ENCODE peak calls at places on chromosomes 11 and 22, in ten cellular contexts. M is dorsolateral prefrontal cortex, L is GM10248, Q is epithelial cell of esophagus, R is spleen, T is endothelial cell, J is cardiac muscle cell, D is fibroblast of villous mesenchyme, B is adrenal gland, U is lung. K is an unnamed sample.

GRCh38 chr11:131886201-131886600 is 515.8 kb downstream of the NTM start:
- DNase-seq in M (no peak), L (no peak), Q (peak), R (no peak), T (no peak), J (no peak), D (no peak), B (no peak), U (no peak), K (no peak)

GRCh38 chr22:30310881-30311771 is 15.6 kb downstream of the TBC1D10A start:
- DNase-seq in M (no peak), L (no peak), Q (no peak), R (no peak), T (no peak), J (peak), D (peak), B (peak), U (peak), K (peak)

GRCh38 chr11:32431657-32432056 is 3.7 kb downstream of the WT1 start:
- DNase-seq in M (no peak), L (no peak), Q (no peak), R (no peak), T (no peak), J (no peak), D (no peak), B (no peak), U (no peak), K (no peak)

GRCh38 chr22:33105501-33105911 is 47.3 kb upstream of the SYN3 start:
- DNase-seq in M (peak), L (no peak), Q (peak), R (no peak), T (no peak), J (no peak), D (peak), B (no peak), U (no peak), K (no peak)

GRCh38 chr11:44301856-44302231 is 8.1 kb downstream of the ALX4 start:
- DNase-seq in M (no peak), L (no peak), Q (no peak), R (no peak), T (no peak), J (no peak), D (no peak), B (no peak), U (no peak), K (no peak)

GRCh38 chr11:33735426-33736147 is 636 bp downstream of the CD59 start:
- DNase-seq in M (peak), L (peak), Q (peak), R (peak), T (no peak), J (peak), D (peak), B (peak), U (peak), K (peak)

GRCh38 chr22:47131611-47132427 is 369.4 kb downstream of the TBC1D22A start:
- DNase-seq in M (no peak), L (no peak), Q (no peak), R (no peak), T (no peak), J (no peak), D (no peak), B (no peak), U (no peak), K (peak)

GRCh38 chr22:21815958-21816357 is 51.5 kb downstream of the MAPK1 start:
- DNase-seq in M (no peak), L (no peak), Q (no peak), R (no peak), T (no peak), J (no peak), D (no peak), B (no peak), U (no peak), K (no peak)

GRCh38 chr11:92332986-92333385 is 108.4 kb downstream of the FAT3 start:
- DNase-seq in M (no peak), L (no peak), Q (peak), R (no peak), T (no peak), J (no peak), D (peak), B (no peak), U (no peak), K (no peak)

GRCh38 chr11:27081056-27081455 is 40.4 kb downstream of the BBOX1 start:
- DNase-seq in M (no peak), L (no peak), Q (peak), R (no peak), T (no peak), J (no peak), D (no peak), B (no peak), U (no peak), K (no peak)

GRCh38 chr11:61792310-61793083 is at the start of the genes FEN1 and TMEM258:
- DNase-seq in M (peak), L (peak), Q (peak), R (peak), T (peak), J (peak), D (peak), B (peak), U (peak), K (peak)

GRCh38 chr11:61794579-61794978 is 1.9 kb downstream of the FEN1 start:
- DNase-seq in M (no peak), L (no peak), Q (no peak), R (no peak), T (no peak), J (no peak), D (no peak), B (no peak), U (no peak), K (no peak)

GRCh38 chr11:61793829-61794204 is 1.1 kb downstream of the FEN1 start:
- DNase-seq in M (no peak), L (no peak), Q (no peak), R (peak), T (no peak), J (no peak), D (no peak), B (no peak), U (no peak), K (no peak)

GRCh38 chr11:61793084-61793828 is 545 bp downstream of the FEN1 start:
- DNase-seq in M (no peak), L (no peak), Q (peak), R (peak), T (no peak), J (no peak), D (peak), B (no peak), U (no peak), K (no peak)

DNA sequence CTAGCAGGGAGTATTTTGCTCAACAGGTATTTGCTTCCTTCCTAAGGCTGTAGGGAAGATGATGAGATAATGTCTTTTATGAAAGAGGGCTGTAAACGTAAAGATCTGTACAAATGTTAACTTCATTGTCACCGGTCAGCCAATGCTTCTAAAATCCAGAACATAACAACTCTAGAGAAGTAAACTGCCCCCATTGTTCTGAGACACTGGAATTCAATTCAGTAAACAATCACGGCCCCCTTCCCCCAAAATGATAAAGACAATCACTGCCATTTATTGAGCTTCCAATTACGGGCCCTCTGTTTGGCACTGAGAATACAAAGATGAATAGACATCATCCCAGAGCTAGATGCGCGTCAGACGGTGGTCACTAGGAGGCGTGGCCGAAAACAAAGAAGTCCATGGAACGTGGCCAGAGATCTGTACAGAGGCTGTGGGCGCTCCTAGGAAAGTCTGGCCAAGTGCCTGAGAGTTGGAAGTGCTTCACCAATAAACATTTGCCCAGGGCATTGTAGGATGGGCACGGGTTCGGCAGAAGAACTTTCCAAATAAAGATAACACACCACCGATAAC is 576 bp downstream of the TMEM258 start:
- DNase-seq in M (peak), L (no peak), Q (peak), R (no peak), T (peak), J (peak), D (peak), B (peak), U (peak), K (peak)
- TF ChIP-seq CTCF in M (peak), L (peak), Q (no peak), R (no peak), T (peak), J (no peak), D (peak), B (no peak), U (no peak), K (no peak)

GRCh38 chr11:12089473-12089872 is 20.9 kb upstream of the MICAL2 start:
- DNase-seq in M (no peak), L (no peak), Q (peak), R (no peak), T (no peak), J (no peak), D (no peak), B (no peak), U (no peak), K (no peak)

GRCh38 chr11:12090061-12090572 is 20.3 kb upstream of the MICAL2 start:
- DNase-seq in M (no peak), L (no peak), Q (peak), R (no peak), T (no peak), J (no peak), D (peak), B (no peak), U (peak), K (no peak)

GRCh38 chr11:12090761-12091261 is 19.6 kb upstream of the MICAL2 start:
- DNase-seq in M (no peak), L (no peak), Q (peak), R (no peak), T (no peak), J (no peak), D (no peak), B (no peak), U (peak), K (no peak)

GRCh38 chr11:12092714-12093113 is 17.7 kb upstream of the MICAL2 start:
- DNase-seq in M (peak), L (no peak), Q (no peak), R (no peak), T (no peak), J (no peak), D (no peak), B (no peak), U (no peak), K (no peak)

GRCh38 chr11:12091957-12092558 is 18.3 kb upstream of the MICAL2 start:
- DNase-seq in M (no peak), L (no peak), Q (no peak), R (no peak), T (no peak), J (no peak), D (peak), B (no peak), U (no peak), K (no peak)
- TF ChIP-seq CTCF in M (no peak), L (no peak), Q (no peak), R (no peak), T (no peak), J (no peak), D (peak), B (no peak), U (no peak), K (no peak)

GRCh38 chr11:127191689-127192088 is 191.1 kb upstream of the KIRREL3 start:
- DNase-seq in M (no peak), L (no peak), Q (no peak), R (no peak), T (no peak), J (no peak), D (no peak), B (no peak), U (no peak), K (no peak)

GRCh38 chr11:127199306-127199801 is 198.8 kb upstream of the KIRREL3 start:
- DNase-seq in M (no peak), L (no peak), Q (peak), R (no peak), T (no peak), J (no peak), D (no peak), B (no peak), U (no peak), K (no peak)

GRCh38 chr11:127195791-127196190 is 195.2 kb upstream of the KIRREL3 start:
- DNase-seq in M (no peak), L (no peak), Q (no peak), R (no peak), T (no peak), J (no peak), D (no peak), B (no peak), U (no peak), K (no peak)

GRCh38 chr11:127193916-127194315 is 193.3 kb upstream of the KIRREL3 start:
- DNase-seq in M (no peak), L (no peak), Q (no peak), R (no peak), T (no peak), J (no peak), D (no peak), B (no peak), U (no peak), K (no peak)
- TF ChIP-seq CTCF in M (no peak), L (no peak), Q (no peak), R (no peak), T (no peak), J (no peak), D (no peak), B (no peak), U (no peak), K (no peak)

GRCh38 chr11:105861225-105861624 is 160.8 kb downstream of the MSANTD4 start:
- DNase-seq in M (no peak), L (no peak), Q (peak), R (no peak), T (no peak), J (peak), D (no peak), B (no peak), U (no peak), K (no peak)
- TF ChIP-seq CTCF in M (peak), L (peak), Q (peak), R (no peak), T (no peak), J (peak), D (peak), B (no peak), U (no peak), K (no peak)

GRCh38 chr11:473415-473814 is 23.3 kb downstream of the PTDSS2 start:
- DNase-seq in M (no peak), L (no peak), Q (no peak), R (no peak), T (no peak), J (no peak), D (no peak), B (no peak), U (no peak), K (no peak)
- TF ChIP-seq CTCF in M (no peak), L (no peak), Q (no peak), R (no peak), T (no peak), J (no peak), D (no peak), B (no peak), U (no peak), K (no peak)

DNA sequence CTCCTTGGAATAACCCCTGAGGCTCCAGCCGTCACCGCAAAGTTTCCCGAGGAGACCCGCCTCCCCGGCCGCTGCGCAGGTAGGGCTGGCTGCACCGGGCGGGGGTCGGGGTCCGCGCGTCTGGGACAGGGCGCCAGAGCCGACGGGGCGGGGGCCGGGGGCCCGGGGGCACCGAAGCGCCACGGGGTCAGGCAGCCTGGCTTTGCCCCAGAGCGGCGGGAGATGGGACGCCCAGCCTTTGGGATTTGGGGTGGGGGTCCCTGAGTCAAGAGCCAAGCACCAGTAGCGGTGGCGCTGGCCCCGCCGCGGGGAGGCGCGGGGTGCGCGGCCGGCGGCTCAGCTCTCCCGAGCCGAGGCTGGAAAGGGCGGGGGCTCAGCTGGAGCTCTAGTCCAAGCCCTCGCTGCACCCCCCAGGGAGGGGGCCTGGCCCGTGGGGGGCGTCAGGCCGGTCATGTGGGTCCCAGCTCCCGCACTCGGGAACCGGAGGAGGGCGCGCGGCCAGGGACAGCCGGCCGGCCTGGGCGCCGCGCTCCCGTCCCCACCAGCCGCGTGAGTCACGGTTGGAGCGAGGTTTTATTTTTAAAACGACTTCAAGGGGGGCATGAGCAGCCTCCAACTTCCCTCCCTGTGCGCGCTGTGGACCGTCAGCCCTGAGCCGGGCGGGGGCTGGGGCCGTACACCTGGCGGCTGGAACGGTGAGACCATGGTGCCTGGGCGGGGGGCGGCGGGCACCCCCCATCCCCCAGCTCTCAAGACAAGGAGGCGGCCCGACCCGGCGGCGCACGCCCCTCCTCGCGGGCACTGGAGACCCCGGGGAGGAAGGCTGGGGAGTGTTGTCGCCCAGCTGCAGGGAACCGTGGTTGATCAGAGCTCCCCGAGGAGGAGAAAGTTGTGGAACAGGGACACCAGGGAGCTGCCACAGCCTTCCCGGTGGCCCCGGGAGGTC is 623 bp downstream of the FLRT1 start:
- DNase-seq in M (peak), L (no peak), Q (peak), R (no peak), T (no peak), J (peak), D (peak), B (no peak), U (no peak), K (no peak)
- TF ChIP-seq CTCF in M (peak), L (no peak), Q (no peak), R (no peak), T (no peak), J (peak), D (no peak), B (no peak), U (no peak), K (no peak)

DNA sequence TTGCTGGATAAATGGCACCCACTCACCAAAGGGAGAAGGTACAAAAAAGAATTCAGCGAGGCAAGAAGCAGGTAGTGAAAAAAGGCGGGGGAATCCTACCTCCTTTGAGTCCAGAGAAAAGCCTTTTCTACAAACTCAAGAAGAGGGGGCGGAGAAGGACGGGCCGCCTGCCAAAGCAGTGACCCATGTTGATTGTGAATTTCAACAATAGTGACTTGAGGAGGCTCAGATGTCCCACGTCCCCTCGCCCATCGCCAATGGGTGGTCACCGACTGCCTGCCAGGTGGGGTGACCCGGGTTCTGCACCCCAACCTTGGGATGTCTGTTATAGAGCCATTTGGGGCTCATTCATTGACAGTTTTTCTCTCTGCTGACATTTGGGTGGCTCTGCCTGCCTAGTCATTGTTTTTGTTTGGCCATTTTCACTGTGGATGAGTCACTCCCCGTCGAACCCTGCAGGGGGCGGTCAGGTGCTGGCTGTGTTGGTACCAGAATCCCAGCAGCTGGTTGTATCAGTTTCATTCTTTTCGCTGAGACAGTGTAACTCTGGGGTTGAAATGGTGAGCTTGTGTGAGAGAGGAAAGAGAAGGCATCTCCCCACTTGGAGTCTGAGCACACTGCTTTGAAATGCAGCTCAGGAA is 163.4 kb upstream of the NCAM1 start:
- DNase-seq in M (peak), L (no peak), Q (peak), R (no peak), T (peak), J (no peak), D (peak), B (peak), U (no peak), K (no peak)
- TF ChIP-seq CTCF in M (peak), L (peak), Q (no peak), R (peak), T (peak), J (peak), D (peak), B (peak), U (peak), K (no peak)

DNA sequence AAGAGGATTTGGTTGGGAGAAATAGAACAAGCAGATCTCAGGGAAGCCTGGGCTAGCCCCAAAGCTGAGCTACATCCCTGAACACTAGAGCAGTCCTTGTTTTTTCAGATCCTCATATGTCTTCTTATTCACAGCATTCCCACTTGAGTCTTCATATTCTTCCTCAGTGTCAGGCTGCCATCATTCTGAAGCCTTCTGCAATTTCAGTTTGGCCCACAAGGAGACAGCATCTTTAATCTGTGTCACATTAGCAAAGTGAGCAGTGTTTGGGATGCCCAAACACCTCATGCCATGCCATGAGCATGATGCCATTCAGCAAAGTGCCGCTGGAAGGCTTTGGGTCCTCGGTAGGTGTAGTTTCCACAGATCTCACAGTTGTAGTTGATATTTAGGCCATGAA is 56.6 kb downstream of the SCN3B start:
- DNase-seq in M (no peak), L (no peak), Q (no peak), R (no peak), T (no peak), J (no peak), D (no peak), B (no peak), U (no peak), K (no peak)
- TF ChIP-seq CTCF in M (no peak), L (no peak), Q (peak), R (no peak), T (no peak), J (no peak), D (no peak), B (no peak), U (no peak), K (no peak)

GRCh38 chr11:17387280-17387679 is 1.2 kb downstream of the KCNJ11 start:
- DNase-seq in M (no peak), L (no peak), Q (no peak), R (peak), T (no peak), J (no peak), D (no peak), B (no peak), U (no peak), K (no peak)

GRCh38 chr11:17386331-17387084 is 2.0 kb downstream of the KCNJ11 start:
- DNase-seq in M (peak), L (peak), Q (peak), R (peak), T (peak), J (peak), D (peak), B (peak), U (peak), K (peak)

GRCh38 chr11:17385926-17386325 is 2.5 kb downstream of the KCNJ11 start:
- DNase-seq in M (no peak), L (no peak), Q (no peak), R (no peak), T (no peak), J (no peak), D (no peak), B (no peak), U (no peak), K (no peak)

GRCh38 chr11:17384002-17384511 is 4.4 kb downstream of the KCNJ11 start:
- DNase-seq in M (peak), L (peak), Q (peak), R (peak), T (peak), J (peak), D (peak), B (peak), U (peak), K (peak)

GRCh38 chr11:17385492-17385891 is 3.0 kb downstream of the KCNJ11 start:
- DNase-seq in M (no peak), L (no peak), Q (no peak), R (peak), T (no peak), J (no peak), D (no peak), B (no peak), U (no peak), K (no peak)
- TF ChIP-seq CTCF in M (no peak), L (no peak), Q (no peak), R (no peak), T (no peak), J (no peak), D (no peak), B (no peak), U (no peak), K (no peak)

K was measured in pancreas.